ENCODE peak calls at places on chromosome 16, in ten cellular contexts. L is stomach; Q is SJSA1; N is fibroblast of pulmonary artery; A is CD8-positive, alpha-beta T cell; C is mucosa of descending colon; X is testis; D is GM12865; I is CD8-positive, alpha-beta memory T cell; Y is spleen. W is an unnamed sample.

GRCh38 chr16:51880776-51881175 is 666.2 kb downstream of the TOX3 start:
- DNase-seq in C (no peak), N (peak), D (no peak), X (no peak), Y (no peak), Q (peak), L (no peak), A (no peak), I (no peak), W (no peak)

GRCh38 chr16:54843424-54843750 is 87.3 kb upstream of the IRX5 start:
- DNase-seq in I (no peak), Y (no peak), Q (no peak), X (no peak), A (no peak), L (no peak), N (no peak), D (no peak), C (no peak), W (no peak)

GRCh38 chr16:88430185-88430523 is 22.9 kb upstream of the ZFPM1 start:
- DNase-seq in I (no peak), A (no peak), C (no peak), Q (no peak), Y (no peak), N (no peak), X (no peak), D (no peak), L (no peak), W (no peak)

GRCh38 chr16:1950047-1950446 is 4.4 kb downstream of the RPL3L start:
- DNase-seq in Y (no peak), C (peak), L (no peak), D (no peak), A (no peak), Q (no peak), I (no peak), N (no peak), X (no peak), W (peak)

GRCh38 chr16:56734429-56734828 is 4.5 kb downstream of the NUP93 start:
- DNase-seq in N (no peak), Q (no peak), D (no peak), A (no peak), Y (no peak), X (no peak), I (no peak), L (no peak), C (no peak), W (no peak)

GRCh38 chr16:66977341-66978113 is 10.9 kb upstream of the CES4A start:
- DNase-seq in C (peak), I (peak), L (peak), Q (peak), D (peak), N (peak), X (peak), Y (peak), A (peak), W (peak)

GRCh38 chr16:88479795-88480760 is 27.0 kb downstream of the ZFPM1 start:
- DNase-seq in L (peak), D (peak), Q (no peak), A (peak), C (no peak), X (peak), N (no peak), Y (peak), I (peak), W (no peak)

GRCh38 chr16:88941933-88942909 is 34.8 kb downstream of the CBFA2T3 start:
- DNase-seq in I (peak), Y (peak), C (peak), A (peak), N (peak), X (peak), L (peak), Q (peak), D (peak), W (peak)

GRCh38 chr16:27458196-27458728 is 56.3 kb downstream of the IL21R start:
- DNase-seq in L (no peak), C (no peak), Q (no peak), I (no peak), D (no peak), X (no peak), N (no peak), Y (peak), A (no peak), W (no peak)

GRCh38 chr16:86928517-86929148 is 350.3 kb downstream of the FOXL1 start:
- DNase-seq in L (no peak), I (no peak), Y (no peak), N (peak), X (no peak), C (no peak), Q (no peak), A (no peak), D (peak), W (no peak)

GRCh38 chr16:65410801-65411200 is 288.9 kb upstream of the CDH11 start:
- DNase-seq in Q (peak), I (no peak), C (no peak), A (no peak), X (no peak), N (no peak), D (no peak), L (no peak), Y (no peak), W (no peak)

GRCh38 chr16:81319221-81319912 is 4.6 kb downstream of the GAN start:
- DNase-seq in N (peak), A (no peak), D (no peak), C (no peak), I (no peak), X (no peak), Q (peak), Y (no peak), L (no peak), W (no peak)

GRCh38 chr16:66619036-66619435 is 14.5 kb downstream of the CMTM3 start:
- DNase-seq in X (no peak), Y (no peak), D (no peak), Q (no peak), A (no peak), L (no peak), N (peak), C (no peak), I (no peak), W (no peak)

GRCh38 chr16:88350922-88351321 is 31.8 kb upstream of the ZNF469 start:
- DNase-seq in D (no peak), L (no peak), Y (peak), N (no peak), A (no peak), I (no peak), X (no peak), C (no peak), Q (no peak), W (peak)

GRCh38 chr16:21720533-21720932 is 56.8 kb downstream of the OTOA start:
- DNase-seq in C (no peak), X (no peak), N (no peak), A (no peak), Y (no peak), L (no peak), I (no peak), D (peak), Q (no peak), W (no peak)

GRCh38 chr16:57017251-57017650 is 27.9 kb downstream of the NLRC5 start:
- DNase-seq in D (no peak), Y (no peak), C (no peak), Q (no peak), N (peak), I (no peak), L (no peak), X (no peak), A (no peak), W (no peak)

GRCh38 chr16:80656731-80657150 is 115.9 kb downstream of the DYNLRB2 start:
- DNase-seq in I (peak), Y (no peak), C (no peak), X (peak), N (no peak), Q (no peak), L (no peak), D (peak), A (peak), W (no peak)

GRCh38 chr16:28218109-28218508 is 6.3 kb upstream of the XPO6 start:
- DNase-seq in I (peak), N (peak), Y (no peak), X (peak), L (peak), D (peak), Q (peak), A (peak), C (no peak), W (no peak)

GRCh38 chr16:50550035-50550434 is 1.8 kb downstream of the NKD1 start:
- DNase-seq in D (no peak), I (no peak), A (peak), Y (no peak), X (peak), C (no peak), L (no peak), N (no peak), Q (no peak), W (no peak)

GRCh38 chr16:22353188-22353919 is 21.1 kb downstream of the CDR2 start:
- DNase-seq in Q (peak), Y (no peak), C (no peak), N (peak), I (peak), A (peak), X (no peak), D (peak), L (no peak), W (no peak)

GRCh38 chr16:75224683-75225082 is 5.9 kb downstream of the CTRB1 start:
- DNase-seq in C (no peak), Y (peak), D (no peak), L (no peak), Q (no peak), X (no peak), N (no peak), I (no peak), A (no peak), W (no peak)

GRCh38 chr16:13919330-13919682 is 648 bp upstream of the ERCC4 start:
- DNase-seq in I (no peak), Q (no peak), D (peak), N (peak), X (no peak), C (no peak), Y (no peak), A (no peak), L (no peak), W (no peak)

GRCh38 chr16:29698484-29699323 is 19.7 kb downstream of the QPRT start:
- DNase-seq in C (no peak), D (no peak), I (no peak), X (no peak), L (no peak), A (no peak), N (no peak), Y (no peak), Q (no peak), W (peak)

GRCh38 chr16:508884-509736 is 18.4 kb upstream of the CAPN15 start:
- DNase-seq in L (no peak), Q (no peak), C (peak), X (no peak), N (peak), Y (no peak), D (no peak), A (no peak), I (no peak), W (no peak)

GRCh38 chr16:88973007-88973410 is 4.0 kb downstream of the CBFA2T3 start:
- DNase-seq in N (no peak), Y (peak), I (no peak), X (no peak), C (no peak), Q (no peak), L (no peak), A (no peak), D (no peak), W (no peak)

GRCh38 chr16:8798174-8798527 is 512 bp downstream of the PMM2 start:
- DNase-seq in N (peak), L (no peak), Q (no peak), C (no peak), X (no peak), D (peak), A (no peak), I (no peak), Y (no peak), W (no peak)

GRCh38 chr16:24801761-24802302 is 43.9 kb upstream of the SLC5A11 start:
- DNase-seq in C (no peak), I (no peak), D (no peak), L (no peak), X (no peak), N (peak), Q (no peak), A (no peak), Y (no peak), W (no peak)

GRCh38 chr16:30875881-30876791 is 17.7 kb downstream of the BCL7C start:
- DNase-seq in I (peak), X (no peak), A (peak), D (peak), Y (no peak), N (no peak), L (no peak), C (peak), Q (peak), W (no peak)

GRCh38 chr16:74224828-74225227 is 71.8 kb upstream of the PSMD7 start:
- DNase-seq in C (no peak), I (no peak), Y (no peak), X (no peak), A (no peak), N (peak), Q (peak), D (no peak), L (no peak), W (no peak)

GRCh38 chr16:10521681-10522274 is 58.6 kb downstream of the EMP2 start:
- DNase-seq in D (peak), Y (no peak), I (peak), X (peak), C (peak), A (no peak), L (peak), Q (peak), N (peak), W (no peak)

DNA sequence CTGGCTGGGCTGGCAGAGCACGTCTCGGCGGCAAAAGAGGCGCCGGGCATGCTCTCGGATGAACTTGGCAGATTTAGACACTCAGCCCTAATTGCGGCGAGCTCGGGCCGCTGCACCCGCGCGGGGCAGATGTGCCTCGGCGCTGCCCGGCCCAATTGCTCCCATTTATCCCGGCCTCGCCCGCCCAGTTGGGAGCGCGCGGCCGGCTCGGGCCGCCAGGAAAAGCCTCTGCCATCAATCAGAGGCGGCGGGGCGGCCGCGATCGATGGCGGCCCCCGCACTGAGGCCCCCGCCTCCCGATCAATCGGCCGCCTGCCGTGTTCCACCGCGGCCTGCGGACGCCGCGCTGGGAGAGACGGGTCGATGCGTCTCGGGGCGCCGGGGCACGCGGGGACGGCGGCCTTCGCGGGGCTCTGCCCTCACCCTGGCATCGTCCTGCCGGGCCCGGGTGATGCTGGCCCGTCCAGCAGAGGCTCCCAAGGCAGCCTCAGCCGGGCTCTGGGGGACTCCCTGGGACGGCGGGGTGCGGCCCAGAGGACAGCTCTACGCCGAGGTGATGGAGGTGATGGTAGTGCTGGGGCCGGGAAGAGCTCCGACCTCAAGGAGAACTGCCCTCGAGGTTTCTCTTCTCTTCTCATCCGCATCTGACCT is 200.9 kb upstream of the N4BP1 start:
- DNase-seq in D (no peak), A (no peak), N (no peak), C (no peak), Q (no peak), I (no peak), Y (no peak), L (no peak), X (no peak), W (no peak)
- H3K4me3 ChIP-seq in D (no peak), A (no peak), N (no peak), C (no peak), Q (no peak), I (no peak), Y (no peak), L (peak), X (peak), W (no peak)

DNA sequence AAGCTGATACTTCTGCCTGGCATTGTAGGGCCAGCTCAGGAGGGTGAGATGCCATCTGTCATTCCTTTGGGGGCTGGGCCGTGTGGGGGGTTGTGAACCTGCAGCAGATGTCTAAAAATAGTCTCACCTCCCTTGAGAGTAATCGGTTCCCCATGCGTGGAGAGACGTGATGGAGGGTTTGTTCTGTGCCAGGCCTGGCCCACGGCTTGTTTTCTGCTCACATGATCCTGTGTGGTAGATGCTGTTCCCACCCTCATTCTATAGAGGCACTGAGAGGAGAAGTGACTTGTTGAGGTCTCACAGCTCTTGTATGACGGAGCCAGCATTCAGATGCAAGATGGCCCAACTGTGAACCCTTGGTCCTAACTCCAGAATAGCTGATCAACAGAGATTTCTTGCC is 4.6 kb downstream of the IRF8 start:
- DNase-seq in Q (no peak), C (no peak), X (no peak), A (no peak), Y (peak), L (no peak), N (no peak), D (peak), I (no peak), W (no peak)
- H3K4me3 ChIP-seq in Q (no peak), C (no peak), X (no peak), A (peak), Y (peak), L (no peak), N (no peak), D (peak), I (peak), W (peak)

GRCh38 chr16:20409398-20410152 is at the start of gene ACSM5:
- DNase-seq in D (peak), Y (no peak), I (no peak), X (peak), N (no peak), Q (no peak), C (no peak), L (peak), A (no peak), W (no peak)
- H3K4me3 ChIP-seq in D (no peak), Y (no peak), I (no peak), X (no peak), N (no peak), Q (no peak), C (no peak), L (no peak), A (no peak), W (no peak)

GRCh38 chr16:12256880-12257279 is 280.3 kb downstream of the SNX29 start:
- DNase-seq in Y (no peak), A (no peak), C (no peak), L (no peak), I (no peak), X (no peak), N (no peak), Q (no peak), D (no peak), W (no peak)

GRCh38 chr16:12257926-12258561 is 281.5 kb downstream of the SNX29 start:
- DNase-seq in X (peak), C (peak), N (no peak), D (no peak), Y (no peak), Q (no peak), I (no peak), A (no peak), L (no peak), W (no peak)

GRCh38 chr16:12260119-12260646 is 283.6 kb downstream of the SNX29 start:
- DNase-seq in Q (no peak), A (no peak), D (no peak), C (no peak), X (no peak), Y (no peak), L (no peak), I (no peak), N (no peak), W (no peak)

GRCh38 chr16:12259258-12259657 is 282.7 kb downstream of the SNX29 start:
- DNase-seq in N (no peak), Q (no peak), I (no peak), L (no peak), Y (no peak), D (no peak), C (no peak), A (no peak), X (no peak), W (no peak)

DNA sequence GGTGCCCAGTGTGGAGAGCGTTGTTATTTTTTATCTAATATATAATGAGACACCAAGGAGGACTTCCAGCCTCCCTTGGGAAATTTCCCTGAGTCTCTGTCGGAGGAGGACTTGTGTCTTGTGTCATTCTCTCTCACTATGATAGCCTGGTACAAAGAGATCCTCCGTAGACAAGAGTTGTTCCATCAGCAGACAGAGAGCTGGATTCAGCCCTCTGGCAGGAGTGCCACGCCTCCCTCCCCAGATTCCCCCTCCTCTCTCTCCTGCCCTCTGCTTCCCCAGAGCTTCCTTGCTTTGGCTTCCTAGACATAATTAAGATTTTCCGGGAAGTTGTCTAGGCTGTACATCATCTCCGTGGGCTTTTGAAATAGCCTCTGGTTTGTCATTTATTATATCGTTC is 282.3 kb downstream of the SNX29 start:
- DNase-seq in I (no peak), D (no peak), X (no peak), L (no peak), Y (no peak), N (no peak), Q (no peak), A (no peak), C (no peak), W (no peak)
- H3K4me3 ChIP-seq in I (no peak), D (no peak), X (no peak), L (no peak), Y (no peak), N (no peak), Q (no peak), A (no peak), C (no peak), W (no peak)